ENCODE peak calls at places on chromosomes 3 and 15, in ten cellular contexts. M is Panc1; R is CD8-positive, alpha-beta memory T cell; V is DND-41; G is HCT116; A is pancreas; L is uterus; U is A549; N is body of pancreas; Q is mammary epithelial cell. F is an unnamed sample.

GRCh38 chr3:182644013-182644412 is 149.3 kb upstream of the ATP11B start:
- DNase-seq in M (no peak), R (no peak), V (no peak), N (no peak), U (no peak), L (no peak), A (no peak), Q (no peak), G (no peak), F (no peak)

GRCh38 chr3:120139140-120139539 is 44.9 kb upstream of the GSK3B start:
- DNase-seq in M (no peak), A (no peak), G (no peak), Q (no peak), L (no peak), R (no peak), N (no peak), V (no peak), U (no peak), F (no peak)

GRCh38 chr15:36109943-36110658 is 469.3 kb upstream of the CDIN1 start:
- DNase-seq in M (no peak), R (no peak), G (no peak), N (no peak), U (no peak), Q (peak; percentile 51), V (no peak), A (no peak), L (peak; percentile 20), F (no peak)

GRCh38 chr3:158701666-158702065 is 29.2 kb upstream of the LXN start:
- DNase-seq in A (no peak), L (no peak), V (no peak), U (no peak), R (no peak), N (no peak), Q (no peak), G (no peak), M (no peak), F (no peak)

GRCh38 chr3:123620338-123620737 is 35.5 kb upstream of the HACD2 start:
- DNase-seq in N (no peak), A (no peak), U (no peak), M (no peak), L (peak; percentile 54), R (no peak), G (no peak), Q (peak; percentile 87), V (no peak), F (no peak)

GRCh38 chr3:160616311-160616710 is 50.9 kb upstream of the KPNA4 start:
- DNase-seq in A (no peak), M (no peak), G (no peak), R (no peak), Q (no peak), U (no peak), V (no peak), N (no peak), L (no peak), F (no peak)

GRCh38 chr3:151503074-151503473 is 42.2 kb upstream of the IGSF10 start:
- DNase-seq in V (no peak), N (no peak), R (no peak), M (no peak), L (no peak), G (no peak), A (no peak), U (no peak), Q (no peak), F (no peak)

GRCh38 chr3:12629560-12629959 is 34.4 kb downstream of the RAF1 start:
- DNase-seq in G (no peak), M (no peak), R (no peak), U (no peak), N (peak; percentile 44), L (no peak), Q (no peak), V (no peak), A (peak; percentile 42), F (no peak)

GRCh38 chr3:125141596-125142417 is 70.7 kb downstream of the SLC12A8 start:
- DNase-seq in R (peak; percentile 81), Q (no peak), U (no peak), L (peak; percentile 61), V (no peak), M (no peak), N (peak; percentile 31), A (no peak), G (no peak), F (no peak)

GRCh38 chr15:92112180-92112579 is 258.7 kb downstream of the SLCO3A1 start:
- DNase-seq in G (no peak), U (no peak), L (no peak), Q (no peak), A (no peak), R (no peak), N (no peak), M (no peak), V (no peak), F (no peak)

GRCh38 chr15:63504979-63505841 is 817 bp downstream of the USP3 start:
- DNase-seq in A (peak; percentile 70), G (no peak), U (peak; percentile 85), Q (peak; percentile 48), V (peak; percentile 51), L (peak; percentile 53), M (no peak), R (peak; percentile 66), N (peak; percentile 79), F (peak; percentile 81)

GRCh38 chr3:37014620-37015019 is 21.3 kb downstream of the MLH1 start:
- DNase-seq in R (no peak), G (no peak), U (no peak), Q (no peak), M (no peak), A (no peak), V (no peak), N (no peak), L (no peak), F (no peak)

GRCh38 chr3:138441742-138442141 is 7.3 kb downstream of the ESYT3 start:
- DNase-seq in L (no peak), A (no peak), Q (no peak), R (no peak), G (no peak), V (no peak), N (no peak), U (no peak), M (no peak), F (no peak)

GRCh38 chr3:64674591-64675076 is 13.2 kb downstream of the ADAMTS9 start:
- DNase-seq in U (no peak), A (no peak), Q (no peak), N (no peak), R (no peak), L (no peak), M (no peak), G (no peak), V (no peak), F (no peak)

DNA sequence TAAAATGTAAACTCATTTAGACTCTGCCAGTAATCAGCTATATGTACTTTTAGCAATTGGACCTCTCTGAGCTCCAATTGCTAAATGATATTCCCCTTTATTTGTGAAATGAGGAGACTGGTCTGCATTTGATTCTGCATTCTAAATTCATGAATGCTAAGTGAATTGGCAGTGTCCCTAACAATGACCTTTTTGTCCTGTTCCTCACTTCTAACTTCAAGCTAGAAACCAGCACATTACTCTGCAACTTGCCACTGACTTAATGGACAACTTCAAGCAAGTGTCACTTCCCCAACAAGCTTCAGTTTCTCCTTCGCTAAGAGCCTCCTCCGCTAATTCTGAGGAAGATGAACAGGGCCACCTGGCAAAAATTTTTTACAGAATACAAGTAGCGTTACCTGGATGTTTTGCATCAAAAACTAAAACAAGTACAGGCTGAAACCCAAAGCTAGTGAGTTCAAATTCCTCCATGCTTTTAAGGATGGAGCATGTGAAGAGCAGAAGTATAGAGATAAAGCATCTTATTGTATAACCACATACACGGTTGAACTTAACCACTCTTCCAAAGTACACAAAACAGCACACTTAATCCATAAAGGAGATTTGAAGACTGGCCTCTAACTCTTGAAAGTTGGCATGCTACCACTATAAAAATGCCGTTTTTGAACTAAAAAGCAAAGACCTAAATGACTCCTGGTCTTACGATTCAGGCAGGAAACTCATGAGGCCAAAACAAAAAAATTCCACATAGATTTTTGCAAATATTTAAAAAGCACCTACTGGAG is 207.6 kb downstream of the MAGI1 start:
- DNase-seq in A (no peak), V (no peak), U (no peak), N (no peak), Q (no peak), M (no peak), G (no peak), R (no peak), L (no peak), F (no peak)
- H3K4me3 ChIP-seq in A (no peak overlapping the region), V (no peak overlapping the region), U (no peak overlapping the region), N (no peak overlapping the region), Q (no peak overlapping the region), M (no peak overlapping the region), G (no peak overlapping the region), R (no peak overlapping the region), L (no peak overlapping the region), F (no peak overlapping the region)

GRCh38 chr3:195821403-195822130 is 9.8 kb upstream of the MUC4 start:
- DNase-seq in G (no peak), R (no peak), A (no peak), N (no peak), Q (no peak), V (no peak), U (no peak), M (no peak), L (no peak), F (no peak)
- H3K4me3 ChIP-seq in G (no peak overlapping the region), R (no peak overlapping the region), A (no peak overlapping the region), N (no peak overlapping the region), Q (no peak overlapping the region), V (no peak overlapping the region), U (no peak overlapping the region), M (no peak overlapping the region), L (no peak overlapping the region), F (no peak overlapping the region)

GRCh38 chr3:132164469-132165092 is 129.8 kb upstream of the CPNE4 start:
- DNase-seq in L (no peak), U (peak; percentile 80), A (peak; percentile 16), Q (peak; percentile 38), V (no peak), R (no peak), N (no peak), G (no peak), M (no peak), F (no peak)

DNA sequence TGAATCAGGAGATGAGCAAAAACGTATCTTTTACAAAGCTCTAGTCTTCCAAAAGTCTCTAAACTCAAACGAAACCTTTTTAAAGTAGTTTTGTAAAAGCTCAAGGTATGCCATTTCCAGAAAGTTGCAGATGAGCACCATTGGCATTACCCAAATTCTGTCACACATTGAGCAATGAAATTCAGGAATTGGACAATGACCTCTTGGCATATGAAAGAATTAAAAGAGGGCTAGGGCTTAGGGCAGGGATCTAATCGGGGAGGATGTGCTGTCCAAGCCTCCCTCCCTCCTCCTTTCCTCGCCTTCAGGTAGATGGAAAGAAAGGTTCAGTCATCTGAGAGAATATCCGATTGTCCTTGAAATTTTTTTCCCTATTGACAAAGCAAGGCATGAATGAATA is 133.1 kb upstream of the CPNE4 start:
- DNase-seq in V (no peak), U (no peak), L (no peak), N (no peak), G (no peak), A (no peak), M (no peak), R (no peak), Q (no peak), F (no peak)
- H3K4me3 ChIP-seq in V (no peak overlapping the region), U (no peak overlapping the region), L (no peak overlapping the region), N (no peak overlapping the region), G (no peak overlapping the region), A (no peak overlapping the region), M (no peak overlapping the region), R (no peak overlapping the region), Q (no peak overlapping the region), F (no peak overlapping the region)

DNA sequence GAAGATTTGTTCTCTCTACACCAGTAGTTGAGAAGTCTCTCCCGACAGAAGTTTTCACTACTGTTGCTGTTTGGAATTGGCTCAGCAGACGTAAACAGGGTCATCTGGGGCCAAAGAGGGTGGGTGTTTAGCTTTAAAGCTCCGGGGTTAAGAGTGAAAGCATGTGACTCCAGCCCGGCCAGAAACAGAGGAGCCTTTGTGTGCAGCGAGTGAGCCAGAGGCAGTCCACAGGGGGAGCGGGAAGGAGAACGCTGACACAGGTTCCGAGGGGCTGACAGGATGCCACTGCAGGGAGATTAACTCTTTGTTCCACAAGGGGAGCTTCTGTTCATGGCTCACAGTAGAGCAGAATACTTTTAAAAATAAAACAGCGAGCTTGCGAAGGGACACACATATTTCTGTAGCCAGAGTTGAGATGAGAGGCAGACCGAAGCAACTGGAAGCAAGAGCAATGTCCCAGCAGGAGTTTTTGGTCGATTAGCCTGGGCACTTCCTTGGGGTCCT is 26.9 kb downstream of the BMF start:
- DNase-seq in M (no peak), V (peak; percentile 31), N (peak; percentile 72), U (peak; percentile 32), L (peak; percentile 63), A (peak; percentile 62), Q (peak; percentile 64), R (no peak), G (no peak), F (peak; percentile 89)
- H3K4me3 ChIP-seq in M (peak overlapping the region; percentile 51), V (no peak overlapping the region), N (no peak overlapping the region), U (no peak overlapping the region), L (peak overlapping the region; percentile 25), A (peak overlapping the region; percentile 31), Q (peak overlapping the region; percentile 6), R (peak overlapping the region; percentile 9), G (peak overlapping the region; percentile 31), F (peak overlapping the region; percentile 28)